ENCODE peak calls at places on chromosomes 5 and 9, in eight cellular contexts. One of them, this sample, is unnamed.

GRCh38 chr5:58378613-58379385 is 81.1 kb downstream of the PLK2 start:
- DNase-seq in dorsolateral prefrontal cortex: no peak
- DNase-seq in NB4: no peak
- DNase-seq in tibial artery: no peak
- DNase-seq in esophagus squamous epithelium: no peak
- DNase-seq in brain microvascular endothelial cell: no peak
- DNase-seq in retinal pigment epithelial cell: no peak
- DNase-seq in AG04449: no peak
- DNase-seq in this sample: no peak

GRCh38 chr9:38732849-38733248 is 12.9 kb upstream of the FAM240B start:
- DNase-seq in retinal pigment epithelial cell: no peak
- DNase-seq in tibial artery: no peak
- DNase-seq in dorsolateral prefrontal cortex: no peak
- DNase-seq in AG04449: no peak
- DNase-seq in NB4: no peak
- DNase-seq in esophagus squamous epithelium: no peak
- DNase-seq in brain microvascular endothelial cell: no peak
- DNase-seq in this sample: no peak

GRCh38 chr5:620586-621180 is 8.5 kb downstream of the CEP72 start:
- DNase-seq in AG04449: no peak
- DNase-seq in dorsolateral prefrontal cortex: no peak
- DNase-seq in NB4: no peak
- DNase-seq in brain microvascular endothelial cell: no peak
- DNase-seq in esophagus squamous epithelium: no peak
- DNase-seq in retinal pigment epithelial cell: no peak
- DNase-seq in tibial artery: peak; percentile 44
- DNase-seq in this sample: no peak

GRCh38 chr9:91744114-91744513 is 205.9 kb downstream of the ROR2 start:
- DNase-seq in brain microvascular endothelial cell: no peak
- DNase-seq in AG04449: no peak
- DNase-seq in esophagus squamous epithelium: no peak
- DNase-seq in tibial artery: no peak
- DNase-seq in retinal pigment epithelial cell: no peak
- DNase-seq in NB4: no peak
- DNase-seq in dorsolateral prefrontal cortex: no peak
- DNase-seq in this sample: no peak

GRCh38 chr5:31815394-31815793 is 176.5 kb downstream of the PDZD2 start:
- DNase-seq in NB4: no peak
- DNase-seq in brain microvascular endothelial cell: no peak
- DNase-seq in AG04449: no peak
- DNase-seq in retinal pigment epithelial cell: no peak
- DNase-seq in dorsolateral prefrontal cortex: no peak
- DNase-seq in tibial artery: no peak
- DNase-seq in esophagus squamous epithelium: no peak
- DNase-seq in this sample: no peak

GRCh38 chr5:106875591-106876297 is 795.0 kb downstream of the EFNA5 start:
- DNase-seq in brain microvascular endothelial cell: no peak
- DNase-seq in tibial artery: no peak
- DNase-seq in dorsolateral prefrontal cortex: no peak
- DNase-seq in esophagus squamous epithelium: no peak
- DNase-seq in retinal pigment epithelial cell: no peak
- DNase-seq in NB4: peak; percentile 60
- DNase-seq in AG04449: no peak
- DNase-seq in this sample: no peak

GRCh38 chr5:68196876-68197275 is 18.7 kb upstream of the PIK3R1 start:
- DNase-seq in esophagus squamous epithelium: peak; percentile 12
- DNase-seq in AG04449: no peak
- DNase-seq in retinal pigment epithelial cell: no peak
- DNase-seq in tibial artery: no peak
- DNase-seq in dorsolateral prefrontal cortex: peak; percentile 41
- DNase-seq in brain microvascular endothelial cell: no peak
- DNase-seq in NB4: peak; percentile 80
- DNase-seq in this sample: no peak

GRCh38 chr9:86043999-86044398 is 55.4 kb downstream of the GOLM1 start:
- DNase-seq in esophagus squamous epithelium: no peak
- DNase-seq in brain microvascular endothelial cell: no peak
- DNase-seq in NB4: peak; percentile 40
- DNase-seq in retinal pigment epithelial cell: no peak
- DNase-seq in tibial artery: no peak
- DNase-seq in dorsolateral prefrontal cortex: no peak
- DNase-seq in AG04449: no peak
- DNase-seq in this sample: no peak

GRCh38 chr5:126868961-126869451 is 92.1 kb downstream of the LMNB1 start:
- DNase-seq in AG04449: no peak
- DNase-seq in retinal pigment epithelial cell: no peak
- DNase-seq in esophagus squamous epithelium: no peak
- DNase-seq in brain microvascular endothelial cell: peak; percentile 40
- DNase-seq in NB4: no peak
- DNase-seq in dorsolateral prefrontal cortex: peak; percentile 64
- DNase-seq in tibial artery: no peak
- DNase-seq in this sample: no peak

GRCh38 chr9:121463026-121463827 is 36.4 kb downstream of the GGTA1 start:
- DNase-seq in brain microvascular endothelial cell: peak; percentile 69
- DNase-seq in retinal pigment epithelial cell: no peak
- DNase-seq in AG04449: no peak
- DNase-seq in NB4: peak; percentile 44
- DNase-seq in esophagus squamous epithelium: no peak
- DNase-seq in tibial artery: peak; percentile 77
- DNase-seq in dorsolateral prefrontal cortex: peak; percentile 24
- DNase-seq in this sample: peak; percentile 16

GRCh38 chr5:60822285-60822556 is 21.8 kb downstream of the ELOVL7 start:
- DNase-seq in dorsolateral prefrontal cortex: no peak
- DNase-seq in AG04449: no peak
- DNase-seq in NB4: no peak
- DNase-seq in retinal pigment epithelial cell: no peak
- DNase-seq in esophagus squamous epithelium: no peak
- DNase-seq in tibial artery: no peak
- DNase-seq in brain microvascular endothelial cell: no peak
- DNase-seq in this sample: no peak

GRCh38 chr5:136446565-136446964 is 81.2 kb upstream of the TRPC7 start:
- DNase-seq in AG04449: no peak
- DNase-seq in esophagus squamous epithelium: no peak
- DNase-seq in brain microvascular endothelial cell: no peak
- DNase-seq in tibial artery: no peak
- DNase-seq in NB4: peak; percentile 7
- DNase-seq in dorsolateral prefrontal cortex: no peak
- DNase-seq in retinal pigment epithelial cell: no peak
- DNase-seq in this sample: no peak
- TF ChIP-seq CTCF in AG04449: no peak
- TF ChIP-seq CTCF in esophagus squamous epithelium: no peak
- TF ChIP-seq CTCF in brain microvascular endothelial cell: no peak
- TF ChIP-seq CTCF in tibial artery: no peak
- TF ChIP-seq CTCF in NB4: peak; percentile 19
- TF ChIP-seq CTCF in dorsolateral prefrontal cortex: no peak
- TF ChIP-seq CTCF in retinal pigment epithelial cell: no peak
- TF ChIP-seq CTCF in this sample: no peak

GRCh38 chr5:112492291-112492690 is 73.2 kb upstream of the EPB41L4A start:
- DNase-seq in NB4: peak; percentile 68
- DNase-seq in tibial artery: no peak
- DNase-seq in AG04449: peak; percentile 44
- DNase-seq in dorsolateral prefrontal cortex: peak; percentile 46
- DNase-seq in esophagus squamous epithelium: peak; percentile 4
- DNase-seq in retinal pigment epithelial cell: peak; percentile 44
- DNase-seq in brain microvascular endothelial cell: peak; percentile 63
- DNase-seq in this sample: no peak
- TF ChIP-seq CTCF in NB4: peak; percentile 89
- TF ChIP-seq CTCF in tibial artery: no peak
- TF ChIP-seq CTCF in AG04449: peak; percentile 83
- TF ChIP-seq CTCF in dorsolateral prefrontal cortex: peak; percentile 67
- TF ChIP-seq CTCF in esophagus squamous epithelium: peak; percentile 23
- TF ChIP-seq CTCF in retinal pigment epithelial cell: peak; percentile 97
- TF ChIP-seq CTCF in brain microvascular endothelial cell: peak; percentile 96
- TF ChIP-seq CTCF in this sample: peak; percentile 61

GRCh38 chr5:141186897-141187512 is at the start of gene PCDHB9:
- DNase-seq in dorsolateral prefrontal cortex: no peak
- DNase-seq in brain microvascular endothelial cell: no peak
- DNase-seq in retinal pigment epithelial cell: no peak
- DNase-seq in tibial artery: no peak
- DNase-seq in esophagus squamous epithelium: no peak
- DNase-seq in NB4: peak; percentile 75
- DNase-seq in AG04449: no peak
- DNase-seq in this sample: no peak
- TF ChIP-seq CTCF in dorsolateral prefrontal cortex: peak; percentile 30
- TF ChIP-seq CTCF in brain microvascular endothelial cell: peak; percentile 44
- TF ChIP-seq CTCF in retinal pigment epithelial cell: peak; percentile 34
- TF ChIP-seq CTCF in tibial artery: no peak
- TF ChIP-seq CTCF in esophagus squamous epithelium: no peak
- TF ChIP-seq CTCF in NB4: peak; percentile 86
- TF ChIP-seq CTCF in AG04449: peak; percentile 0
- TF ChIP-seq CTCF in this sample: no peak

GRCh38 chr5:138922494-138922893 is 47.4 kb upstream of the LRRTM2 start:
- DNase-seq in tibial artery: no peak
- DNase-seq in AG04449: no peak
- DNase-seq in esophagus squamous epithelium: no peak
- DNase-seq in brain microvascular endothelial cell: no peak
- DNase-seq in NB4: no peak
- DNase-seq in dorsolateral prefrontal cortex: no peak
- DNase-seq in retinal pigment epithelial cell: no peak
- DNase-seq in this sample: no peak
- TF ChIP-seq CTCF in tibial artery: no peak
- TF ChIP-seq CTCF in AG04449: no peak
- TF ChIP-seq CTCF in esophagus squamous epithelium: no peak
- TF ChIP-seq CTCF in brain microvascular endothelial cell: no peak
- TF ChIP-seq CTCF in NB4: no peak
- TF ChIP-seq CTCF in dorsolateral prefrontal cortex: no peak
- TF ChIP-seq CTCF in retinal pigment epithelial cell: peak; percentile 2
- TF ChIP-seq CTCF in this sample: no peak

GRCh38 chr9:81519816-81520215 is 169.5 kb downstream of the TLE1 start:
- DNase-seq in tibial artery: no peak
- DNase-seq in retinal pigment epithelial cell: no peak
- DNase-seq in NB4: no peak
- DNase-seq in AG04449: no peak
- DNase-seq in esophagus squamous epithelium: no peak
- DNase-seq in brain microvascular endothelial cell: no peak
- DNase-seq in dorsolateral prefrontal cortex: no peak
- DNase-seq in this sample: no peak
- TF ChIP-seq CTCF in tibial artery: no peak
- TF ChIP-seq CTCF in retinal pigment epithelial cell: no peak
- TF ChIP-seq CTCF in NB4: no peak
- TF ChIP-seq CTCF in AG04449: no peak
- TF ChIP-seq CTCF in esophagus squamous epithelium: no peak
- TF ChIP-seq CTCF in brain microvascular endothelial cell: no peak
- TF ChIP-seq CTCF in dorsolateral prefrontal cortex: no peak
- TF ChIP-seq CTCF in this sample: no peak

GRCh38 chr5:73218552-73219171 is 45.7 kb downstream of the TMEM174 start:
- DNase-seq in AG04449: no peak
- DNase-seq in esophagus squamous epithelium: no peak
- DNase-seq in dorsolateral prefrontal cortex: no peak
- DNase-seq in brain microvascular endothelial cell: peak; percentile 48
- DNase-seq in tibial artery: no peak
- DNase-seq in retinal pigment epithelial cell: no peak
- DNase-seq in NB4: peak; percentile 19
- DNase-seq in this sample: no peak
- TF ChIP-seq CTCF in AG04449: peak; percentile 47
- TF ChIP-seq CTCF in esophagus squamous epithelium: no peak
- TF ChIP-seq CTCF in dorsolateral prefrontal cortex: peak; percentile 21
- TF ChIP-seq CTCF in brain microvascular endothelial cell: peak; percentile 75
- TF ChIP-seq CTCF in tibial artery: no peak
- TF ChIP-seq CTCF in retinal pigment epithelial cell: peak; percentile 68
- TF ChIP-seq CTCF in NB4: peak; percentile 11
- TF ChIP-seq CTCF in this sample: peak; percentile 55

GRCh38 chr5:123125953-123126352 is 36.9 kb downstream of the PRDM6 start:
- DNase-seq in brain microvascular endothelial cell: peak; percentile 45
- DNase-seq in tibial artery: no peak
- DNase-seq in retinal pigment epithelial cell: peak; percentile 63
- DNase-seq in AG04449: peak; percentile 49
- DNase-seq in NB4: peak; percentile 7
- DNase-seq in dorsolateral prefrontal cortex: no peak
- DNase-seq in esophagus squamous epithelium: no peak
- DNase-seq in this sample: no peak

GRCh38 chr5:123122273-123122672 is 33.2 kb downstream of the PRDM6 start:
- DNase-seq in AG04449: no peak
- DNase-seq in tibial artery: no peak
- DNase-seq in dorsolateral prefrontal cortex: no peak
- DNase-seq in esophagus squamous epithelium: no peak
- DNase-seq in brain microvascular endothelial cell: no peak
- DNase-seq in retinal pigment epithelial cell: no peak
- DNase-seq in NB4: no peak
- DNase-seq in this sample: no peak

GRCh38 chr5:123124495-123125171 is 35.6 kb downstream of the PRDM6 start:
- DNase-seq in brain microvascular endothelial cell: no peak
- DNase-seq in retinal pigment epithelial cell: no peak
- DNase-seq in AG04449: no peak
- DNase-seq in dorsolateral prefrontal cortex: no peak
- DNase-seq in NB4: no peak
- DNase-seq in tibial artery: no peak
- DNase-seq in esophagus squamous epithelium: no peak
- DNase-seq in this sample: no peak

GRCh38 chr5:123129811-123130210 is 40.8 kb downstream of the PRDM6 start:
- DNase-seq in dorsolateral prefrontal cortex: no peak
- DNase-seq in brain microvascular endothelial cell: no peak
- DNase-seq in tibial artery: no peak
- DNase-seq in AG04449: no peak
- DNase-seq in NB4: no peak
- DNase-seq in esophagus squamous epithelium: no peak
- DNase-seq in retinal pigment epithelial cell: no peak
- DNase-seq in this sample: no peak

DNA sequence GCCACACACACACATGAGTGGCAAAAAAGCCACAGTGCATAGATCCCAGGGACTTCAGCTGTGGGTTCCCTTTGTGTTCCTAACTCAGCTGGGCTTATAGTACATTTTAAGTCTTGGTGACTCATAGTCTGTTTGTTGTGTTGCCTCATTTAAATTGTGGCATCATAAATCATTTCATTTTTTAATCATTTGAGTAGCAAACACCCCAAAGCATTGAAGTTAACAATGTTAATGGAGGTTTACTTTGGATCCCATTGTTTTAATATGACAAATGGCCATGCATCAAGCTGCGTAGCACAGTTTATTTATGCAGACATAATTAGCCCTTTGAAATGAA is 36.1 kb downstream of the PRDM6 start:
- DNase-seq in tibial artery: no peak
- DNase-seq in AG04449: no peak
- DNase-seq in dorsolateral prefrontal cortex: no peak
- DNase-seq in esophagus squamous epithelium: no peak
- DNase-seq in retinal pigment epithelial cell: peak; percentile 25
- DNase-seq in brain microvascular endothelial cell: no peak
- DNase-seq in NB4: no peak
- DNase-seq in this sample: no peak
- TF ChIP-seq CTCF in tibial artery: no peak
- TF ChIP-seq CTCF in AG04449: no peak
- TF ChIP-seq CTCF in dorsolateral prefrontal cortex: no peak
- TF ChIP-seq CTCF in esophagus squamous epithelium: no peak
- TF ChIP-seq CTCF in retinal pigment epithelial cell: no peak
- TF ChIP-seq CTCF in brain microvascular endothelial cell: no peak
- TF ChIP-seq CTCF in NB4: no peak
- TF ChIP-seq CTCF in this sample: no peak

GRCh38 chr5:132293066-132293991 is 865 bp upstream of the SLC22A4 start:
- DNase-seq in retinal pigment epithelial cell: peak; percentile 72
- DNase-seq in AG04449: peak; percentile 36
- DNase-seq in NB4: peak; percentile 94
- DNase-seq in tibial artery: peak; percentile 92
- DNase-seq in esophagus squamous epithelium: no peak
- DNase-seq in dorsolateral prefrontal cortex: peak; percentile 88
- DNase-seq in brain microvascular endothelial cell: peak; percentile 85
- DNase-seq in this sample: peak; percentile 50
- TF ChIP-seq CTCF in retinal pigment epithelial cell: peak; percentile 13
- TF ChIP-seq CTCF in AG04449: peak; percentile 22
- TF ChIP-seq CTCF in NB4: no peak
- TF ChIP-seq CTCF in tibial artery: peak; percentile 14
- TF ChIP-seq CTCF in esophagus squamous epithelium: no peak
- TF ChIP-seq CTCF in dorsolateral prefrontal cortex: no peak
- TF ChIP-seq CTCF in brain microvascular endothelial cell: peak; percentile 27
- TF ChIP-seq CTCF in this sample: peak; percentile 26